ENCODE peak calls at places on chromosome 22, in four cellular contexts. T is mammary epithelial cell, W is COR-L47, M is nucleus accumbens. S is an unnamed sample.

GRCh38 chr22:49415219-49415951 is 412.3 kb downstream of the BRD1 start:
- DNase-seq in T (no peak), W (no peak), M (no peak), S (no peak)

GRCh38 chr22:38313384-38313955 is 3.8 kb downstream of the CSNK1E start:
- DNase-seq in T (peak), W (no peak), M (no peak), S (peak)

GRCh38 chr22:50089231-50090140 is at the start of gene MOV10L1:
- DNase-seq in T (no peak), W (no peak), M (peak), S (no peak)

GRCh38 chr22:49660321-49660720 is 167.4 kb downstream of the BRD1 start:
- DNase-seq in T (no peak), W (no peak), M (no peak), S (no peak)

GRCh38 chr22:28951969-28952521 is 68.7 kb downstream of the ZNRF3 start:
- DNase-seq in T (no peak), W (no peak), M (no peak), S (no peak)

GRCh38 chr22:27128461-27129080 is 471.2 kb downstream of the MIAT start:
- DNase-seq in T (no peak), W (no peak), M (no peak), S (no peak)

GRCh38 chr22:39171623-39172264 is 19.3 kb upstream of the CBX7 start:
- DNase-seq in T (no peak), W (no peak), M (no peak), S (no peak)

GRCh38 chr22:28333106-28333505 is 346.5 kb downstream of the TTC28 start:
- DNase-seq in T (no peak), W (no peak), M (no peak), S (no peak)

GRCh38 chr22:48945621-48946458 is 881.8 kb downstream of the BRD1 start:
- DNase-seq in T (no peak), W (no peak), M (no peak), S (no peak)

GRCh38 chr22:27851974-27852713 is 50.6 kb upstream of the MN1 start:
- DNase-seq in T (no peak), W (no peak), M (no peak), S (peak)

GRCh38 chr22:41290262-41291221 is 4.6 kb upstream of the RANGAP1 start:
- DNase-seq in T (peak), W (no peak), M (no peak), S (no peak)

GRCh38 chr22:38201718-38202436 is at the start of gene MAFF:
- DNase-seq in T (peak), W (peak), M (peak), S (peak)

S was measured in epithelial cell of prostate.